ENCODE peak calls at places on chromosome 7, in eight cellular contexts. One of them, this sample, is unnamed.

GRCh38 chr7:22578048-22578770 is 78.2 kb upstream of the STEAP1B start:
- DNase-seq in stomach: no peak
- DNase-seq in CD8-positive, alpha-beta memory T cell: no peak
- DNase-seq in dorsolateral prefrontal cortex: no peak
- DNase-seq in skeletal muscle cell: peak
- DNase-seq in A549: no peak
- DNase-seq in astrocyte of the spinal cord: peak
- DNase-seq in mesendoderm: no peak
- DNase-seq in this sample: no peak

GRCh38 chr7:141441837-141442627 is 109.2 kb upstream of the AGK start:
- DNase-seq in astrocyte of the spinal cord: no peak
- DNase-seq in A549: no peak
- DNase-seq in mesendoderm: no peak
- DNase-seq in skeletal muscle cell: no peak
- DNase-seq in stomach: no peak
- DNase-seq in CD8-positive, alpha-beta memory T cell: no peak
- DNase-seq in dorsolateral prefrontal cortex: peak
- DNase-seq in this sample: no peak

GRCh38 chr7:134022512-134022911 is 104.6 kb upstream of the LRGUK start:
- DNase-seq in stomach: peak
- DNase-seq in A549: no peak
- DNase-seq in CD8-positive, alpha-beta memory T cell: no peak
- DNase-seq in dorsolateral prefrontal cortex: no peak
- DNase-seq in astrocyte of the spinal cord: no peak
- DNase-seq in skeletal muscle cell: no peak
- DNase-seq in mesendoderm: no peak
- DNase-seq in this sample: no peak

GRCh38 chr7:26213821-26214515 is 12.4 kb downstream of the CBX3 start:
- DNase-seq in A549: no peak
- DNase-seq in skeletal muscle cell: no peak
- DNase-seq in dorsolateral prefrontal cortex: no peak
- DNase-seq in astrocyte of the spinal cord: no peak
- DNase-seq in stomach: no peak
- DNase-seq in CD8-positive, alpha-beta memory T cell: no peak
- DNase-seq in mesendoderm: no peak
- DNase-seq in this sample: no peak

GRCh38 chr7:111772716-111773115 is 210.4 kb upstream of the IMMP2L start:
- DNase-seq in A549: no peak
- DNase-seq in astrocyte of the spinal cord: no peak
- DNase-seq in skeletal muscle cell: no peak
- DNase-seq in CD8-positive, alpha-beta memory T cell: no peak
- DNase-seq in stomach: no peak
- DNase-seq in mesendoderm: no peak
- DNase-seq in dorsolateral prefrontal cortex: no peak
- DNase-seq in this sample: no peak

GRCh38 chr7:149878523-149878921 is 4.8 kb downstream of the ATP6V0E2 start:
- DNase-seq in A549: no peak
- DNase-seq in CD8-positive, alpha-beta memory T cell: no peak
- DNase-seq in stomach: no peak
- DNase-seq in mesendoderm: no peak
- DNase-seq in dorsolateral prefrontal cortex: no peak
- DNase-seq in skeletal muscle cell: no peak
- DNase-seq in astrocyte of the spinal cord: no peak
- DNase-seq in this sample: no peak

GRCh38 chr7:13989138-13989943 is at the start of gene ETV1:
- DNase-seq in stomach: peak
- DNase-seq in CD8-positive, alpha-beta memory T cell: no peak
- DNase-seq in skeletal muscle cell: no peak
- DNase-seq in astrocyte of the spinal cord: peak
- DNase-seq in dorsolateral prefrontal cortex: peak
- DNase-seq in A549: peak
- DNase-seq in mesendoderm: peak
- DNase-seq in this sample: no peak

GRCh38 chr7:82413237-82413636 is 30.3 kb downstream of the CACNA2D1 start:
- DNase-seq in skeletal muscle cell: no peak
- DNase-seq in A549: no peak
- DNase-seq in mesendoderm: peak
- DNase-seq in CD8-positive, alpha-beta memory T cell: no peak
- DNase-seq in astrocyte of the spinal cord: peak
- DNase-seq in dorsolateral prefrontal cortex: no peak
- DNase-seq in stomach: no peak
- DNase-seq in this sample: no peak

GRCh38 chr7:88317422-88317821 is 10.7 kb upstream of the STEAP4 start:
- DNase-seq in skeletal muscle cell: no peak
- DNase-seq in astrocyte of the spinal cord: no peak
- DNase-seq in dorsolateral prefrontal cortex: no peak
- DNase-seq in A549: no peak
- DNase-seq in CD8-positive, alpha-beta memory T cell: no peak
- DNase-seq in mesendoderm: no peak
- DNase-seq in stomach: no peak
- DNase-seq in this sample: no peak

GRCh38 chr7:116512524-116513188 is 12.2 kb upstream of the CAV1 start:
- DNase-seq in stomach: no peak
- DNase-seq in CD8-positive, alpha-beta memory T cell: no peak
- DNase-seq in dorsolateral prefrontal cortex: no peak
- DNase-seq in A549: no peak
- DNase-seq in astrocyte of the spinal cord: no peak
- DNase-seq in mesendoderm: no peak
- DNase-seq in skeletal muscle cell: no peak
- DNase-seq in this sample: no peak
- H3K4me3 ChIP-seq in stomach: no peak
- H3K4me3 ChIP-seq in CD8-positive, alpha-beta memory T cell: no peak
- H3K4me3 ChIP-seq in dorsolateral prefrontal cortex: peak
- H3K4me3 ChIP-seq in A549: peak
- H3K4me3 ChIP-seq in astrocyte of the spinal cord: no peak
- H3K4me3 ChIP-seq in mesendoderm: no peak
- H3K4me3 ChIP-seq in skeletal muscle cell: no peak
- H3K4me3 ChIP-seq in this sample: no peak

DNA sequence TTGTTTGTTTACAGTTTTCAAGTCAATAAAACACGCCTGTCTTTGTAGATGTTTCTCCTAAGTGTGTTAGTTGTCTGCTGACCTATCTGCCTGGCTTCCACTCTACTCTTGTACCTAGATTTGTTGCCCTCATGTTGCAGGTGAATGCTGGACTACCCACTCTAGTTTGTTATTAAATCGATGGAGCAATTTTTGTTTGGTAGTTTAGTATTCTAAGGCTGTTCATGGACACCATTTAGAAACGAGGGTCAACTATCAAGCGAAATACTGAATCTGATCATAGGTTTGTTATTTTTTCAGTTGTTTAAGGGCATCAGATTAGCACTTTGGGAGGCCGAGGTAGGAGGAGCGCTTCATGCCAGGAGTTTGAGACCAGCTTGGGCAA is 29.1 kb upstream of the MKLN1 start:
- DNase-seq in CD8-positive, alpha-beta memory T cell: no peak
- DNase-seq in dorsolateral prefrontal cortex: no peak
- DNase-seq in astrocyte of the spinal cord: no peak
- DNase-seq in skeletal muscle cell: no peak
- DNase-seq in A549: no peak
- DNase-seq in stomach: no peak
- DNase-seq in mesendoderm: no peak
- DNase-seq in this sample: no peak
- H3K4me3 ChIP-seq in CD8-positive, alpha-beta memory T cell: no peak
- H3K4me3 ChIP-seq in dorsolateral prefrontal cortex: no peak
- H3K4me3 ChIP-seq in astrocyte of the spinal cord: no peak
- H3K4me3 ChIP-seq in skeletal muscle cell: no peak
- H3K4me3 ChIP-seq in A549: no peak
- H3K4me3 ChIP-seq in stomach: no peak
- H3K4me3 ChIP-seq in mesendoderm: no peak
- H3K4me3 ChIP-seq in this sample: no peak

GRCh38 chr7:44769381-44770209 is 20.9 kb downstream of the ZMIZ2 start:
- DNase-seq in CD8-positive, alpha-beta memory T cell: peak
- DNase-seq in dorsolateral prefrontal cortex: no peak
- DNase-seq in skeletal muscle cell: no peak
- DNase-seq in astrocyte of the spinal cord: peak
- DNase-seq in stomach: no peak
- DNase-seq in mesendoderm: no peak
- DNase-seq in A549: no peak
- DNase-seq in this sample: no peak
- H3K4me3 ChIP-seq in CD8-positive, alpha-beta memory T cell: no peak
- H3K4me3 ChIP-seq in dorsolateral prefrontal cortex: no peak
- H3K4me3 ChIP-seq in skeletal muscle cell: no peak
- H3K4me3 ChIP-seq in astrocyte of the spinal cord: no peak
- H3K4me3 ChIP-seq in stomach: no peak
- H3K4me3 ChIP-seq in mesendoderm: no peak
- H3K4me3 ChIP-seq in A549: no peak
- H3K4me3 ChIP-seq in this sample: no peak

DNA sequence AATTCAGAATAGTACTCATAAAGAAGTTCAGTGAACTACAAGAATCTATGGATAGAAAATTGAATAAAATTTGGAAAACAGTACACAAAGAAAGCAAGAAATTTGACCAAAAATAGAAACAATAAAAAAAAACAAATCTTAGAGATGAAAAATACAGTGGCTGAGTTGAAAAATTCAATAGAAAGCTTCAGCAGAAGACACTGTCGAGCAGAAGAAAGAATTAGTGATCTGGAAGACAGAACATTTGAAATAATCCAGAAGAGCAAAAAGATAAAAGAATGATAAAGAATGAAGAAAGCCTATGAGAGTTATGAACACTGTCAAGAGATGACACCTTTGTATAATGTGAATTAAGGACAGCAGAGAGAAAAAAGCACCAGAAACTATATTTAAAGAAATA is 480.6 kb downstream of the SDK1 start:
- DNase-seq in mesendoderm: no peak
- DNase-seq in stomach: no peak
- DNase-seq in astrocyte of the spinal cord: no peak
- DNase-seq in skeletal muscle cell: no peak
- DNase-seq in dorsolateral prefrontal cortex: no peak
- DNase-seq in CD8-positive, alpha-beta memory T cell: no peak
- DNase-seq in A549: no peak
- DNase-seq in this sample: no peak
- H3K4me3 ChIP-seq in mesendoderm: no peak
- H3K4me3 ChIP-seq in stomach: no peak
- H3K4me3 ChIP-seq in astrocyte of the spinal cord: no peak
- H3K4me3 ChIP-seq in skeletal muscle cell: no peak
- H3K4me3 ChIP-seq in dorsolateral prefrontal cortex: no peak
- H3K4me3 ChIP-seq in CD8-positive, alpha-beta memory T cell: no peak
- H3K4me3 ChIP-seq in A549: no peak
- H3K4me3 ChIP-seq in this sample: no peak

GRCh38 chr7:519974-520458 is 370 bp upstream of the PDGFA start:
- DNase-seq in skeletal muscle cell: no peak
- DNase-seq in CD8-positive, alpha-beta memory T cell: no peak
- DNase-seq in mesendoderm: peak
- DNase-seq in astrocyte of the spinal cord: peak
- DNase-seq in stomach: peak
- DNase-seq in A549: peak
- DNase-seq in dorsolateral prefrontal cortex: peak
- DNase-seq in this sample: peak

GRCh38 chr7:518630-519428 is 817 bp downstream of the PDGFA start:
- DNase-seq in A549: peak
- DNase-seq in astrocyte of the spinal cord: peak
- DNase-seq in mesendoderm: peak
- DNase-seq in stomach: peak
- DNase-seq in dorsolateral prefrontal cortex: peak
- DNase-seq in skeletal muscle cell: no peak
- DNase-seq in CD8-positive, alpha-beta memory T cell: no peak
- DNase-seq in this sample: peak

GRCh38 chr7:520503-521161 is 986 bp upstream of the PDGFA start:
- DNase-seq in dorsolateral prefrontal cortex: no peak
- DNase-seq in skeletal muscle cell: no peak
- DNase-seq in CD8-positive, alpha-beta memory T cell: no peak
- DNase-seq in mesendoderm: peak
- DNase-seq in A549: no peak
- DNase-seq in stomach: no peak
- DNase-seq in astrocyte of the spinal cord: no peak
- DNase-seq in this sample: no peak

GRCh38 chr7:517848-518629 is 1.6 kb downstream of the PDGFA start:
- DNase-seq in mesendoderm: peak
- DNase-seq in astrocyte of the spinal cord: peak
- DNase-seq in CD8-positive, alpha-beta memory T cell: no peak
- DNase-seq in A549: peak
- DNase-seq in skeletal muscle cell: no peak
- DNase-seq in dorsolateral prefrontal cortex: peak
- DNase-seq in stomach: peak
- DNase-seq in this sample: no peak

GRCh38 chr7:519429-519973 is at the start of gene PDGFA:
- DNase-seq in skeletal muscle cell: no peak
- DNase-seq in dorsolateral prefrontal cortex: peak
- DNase-seq in astrocyte of the spinal cord: no peak
- DNase-seq in A549: no peak
- DNase-seq in stomach: peak
- DNase-seq in mesendoderm: peak
- DNase-seq in CD8-positive, alpha-beta memory T cell: no peak
- DNase-seq in this sample: no peak
- H3K4me3 ChIP-seq in skeletal muscle cell: peak
- H3K4me3 ChIP-seq in dorsolateral prefrontal cortex: peak
- H3K4me3 ChIP-seq in astrocyte of the spinal cord: peak
- H3K4me3 ChIP-seq in A549: peak
- H3K4me3 ChIP-seq in stomach: peak
- H3K4me3 ChIP-seq in mesendoderm: peak
- H3K4me3 ChIP-seq in CD8-positive, alpha-beta memory T cell: peak
- H3K4me3 ChIP-seq in this sample: peak

GRCh38 chr7:106109521-106110237 is 2.4 kb downstream of the SYPL1 start:
- DNase-seq in mesendoderm: no peak
- DNase-seq in stomach: no peak
- DNase-seq in astrocyte of the spinal cord: no peak
- DNase-seq in skeletal muscle cell: no peak
- DNase-seq in CD8-positive, alpha-beta memory T cell: no peak
- DNase-seq in dorsolateral prefrontal cortex: no peak
- DNase-seq in A549: no peak
- DNase-seq in this sample: no peak
- H3K4me3 ChIP-seq in mesendoderm: no peak
- H3K4me3 ChIP-seq in stomach: peak
- H3K4me3 ChIP-seq in astrocyte of the spinal cord: no peak
- H3K4me3 ChIP-seq in skeletal muscle cell: no peak
- H3K4me3 ChIP-seq in CD8-positive, alpha-beta memory T cell: peak
- H3K4me3 ChIP-seq in dorsolateral prefrontal cortex: peak
- H3K4me3 ChIP-seq in A549: no peak
- H3K4me3 ChIP-seq in this sample: no peak

GRCh38 chr7:142813262-142813661 is 41.6 kb upstream of the EPHB6 start:
- DNase-seq in skeletal muscle cell: peak
- DNase-seq in CD8-positive, alpha-beta memory T cell: no peak
- DNase-seq in dorsolateral prefrontal cortex: no peak
- DNase-seq in stomach: no peak
- DNase-seq in mesendoderm: peak
- DNase-seq in astrocyte of the spinal cord: peak
- DNase-seq in A549: no peak
- DNase-seq in this sample: no peak

GRCh38 chr7:142813699-142814098 is 41.2 kb upstream of the EPHB6 start:
- DNase-seq in skeletal muscle cell: no peak
- DNase-seq in stomach: no peak
- DNase-seq in dorsolateral prefrontal cortex: no peak
- DNase-seq in A549: no peak
- DNase-seq in mesendoderm: no peak
- DNase-seq in astrocyte of the spinal cord: no peak
- DNase-seq in CD8-positive, alpha-beta memory T cell: no peak
- DNase-seq in this sample: no peak

GRCh38 chr7:142811154-142811737 is 40.5 kb downstream of the PRSS2 start:
- DNase-seq in mesendoderm: peak
- DNase-seq in CD8-positive, alpha-beta memory T cell: peak
- DNase-seq in astrocyte of the spinal cord: peak
- DNase-seq in A549: peak
- DNase-seq in skeletal muscle cell: no peak
- DNase-seq in dorsolateral prefrontal cortex: no peak
- DNase-seq in stomach: no peak
- DNase-seq in this sample: peak

GRCh38 chr7:142815099-142815498 is 39.8 kb upstream of the EPHB6 start:
- DNase-seq in skeletal muscle cell: no peak
- DNase-seq in CD8-positive, alpha-beta memory T cell: no peak
- DNase-seq in astrocyte of the spinal cord: no peak
- DNase-seq in stomach: no peak
- DNase-seq in mesendoderm: no peak
- DNase-seq in dorsolateral prefrontal cortex: no peak
- DNase-seq in A549: no peak
- DNase-seq in this sample: peak

GRCh38 chr7:142812437-142813215 is 41.9 kb downstream of the PRSS2 start:
- DNase-seq in stomach: no peak
- DNase-seq in A549: no peak
- DNase-seq in skeletal muscle cell: no peak
- DNase-seq in dorsolateral prefrontal cortex: no peak
- DNase-seq in CD8-positive, alpha-beta memory T cell: no peak
- DNase-seq in mesendoderm: peak
- DNase-seq in astrocyte of the spinal cord: no peak
- DNase-seq in this sample: peak
- H3K4me3 ChIP-seq in stomach: no peak
- H3K4me3 ChIP-seq in A549: no peak
- H3K4me3 ChIP-seq in skeletal muscle cell: no peak
- H3K4me3 ChIP-seq in dorsolateral prefrontal cortex: no peak
- H3K4me3 ChIP-seq in CD8-positive, alpha-beta memory T cell: no peak
- H3K4me3 ChIP-seq in mesendoderm: no peak
- H3K4me3 ChIP-seq in astrocyte of the spinal cord: no peak
- H3K4me3 ChIP-seq in this sample: no peak

This sample was measured in Jurkat, Clone E6-1.